ENCODE peak calls at places on chromosomes 6 and 20, in nine cellular contexts. W is HS-27A, B is A549, Z is RPMI8226, N is A172, H is GM23338, G is PC-3, U is amniotic stem cell, D is fibroblast of mammary gland. V is an unnamed sample.

GRCh38 chr6:84560431-84561375 is 203.7 kb downstream of the TBX18 start:
- DNase-seq in D (no peak), N (no peak), U (no peak), Z (no peak), W (no peak), G (no peak), H (no peak), B (no peak), V (no peak)

GRCh38 chr6:82906951-82907350 is 158.7 kb downstream of the UBE3D start:
- DNase-seq in Z (no peak), W (peak; percentile 7), U (no peak), G (peak; percentile 70), D (peak; percentile 69), N (peak; percentile 77), B (no peak), H (no peak), V (no peak)

GRCh38 chr6:28789553-28790083 is 134.2 kb downstream of the TRIM27 start:
- DNase-seq in D (peak; percentile 75), H (peak; percentile 74), U (no peak), W (peak; percentile 66), N (peak; percentile 72), Z (peak; percentile 79), G (peak; percentile 85), B (no peak), V (no peak)

GRCh38 chr6:142947702-142948480 is 2.9 kb upstream of the HIVEP2 start:
- DNase-seq in U (no peak), H (no peak), W (no peak), B (no peak), Z (peak; percentile 62), D (no peak), G (peak; percentile 76), N (no peak), V (no peak)

GRCh38 chr20:57089701-57090144 is 176.7 kb downstream of the BMP7 start:
- DNase-seq in U (no peak), B (peak; percentile 71), W (no peak), D (peak; percentile 21), H (peak; percentile 81), G (peak; percentile 83), N (peak; percentile 49), Z (peak; percentile 78), V (peak; percentile 94)

GRCh38 chr6:53101006-53101405 is 35.8 kb downstream of the FBXO9 start:
- DNase-seq in G (no peak), N (no peak), B (no peak), U (no peak), H (no peak), W (no peak), D (no peak), Z (no peak), V (no peak)

GRCh38 chr20:58467572-58468330 is 47.4 kb downstream of the APCDD1L start:
- DNase-seq in U (no peak), D (no peak), G (no peak), W (no peak), Z (no peak), N (no peak), H (peak; percentile 32), B (no peak), V (no peak)

GRCh38 chr6:34207695-34208443 is 28.8 kb upstream of the HMGA1 start:
- DNase-seq in U (no peak), N (no peak), D (no peak), H (no peak), B (no peak), G (no peak), W (no peak), Z (no peak), V (no peak)

GRCh38 chr20:36645998-36646397 is at the start of gene SLA2:
- DNase-seq in G (no peak), D (no peak), N (no peak), U (no peak), H (no peak), B (no peak), W (no peak), Z (peak; percentile 17), V (no peak)

GRCh38 chr20:19802492-19803158 is 44.6 kb downstream of the RIN2 start:
- DNase-seq in D (no peak), W (no peak), B (peak; percentile 47), U (no peak), Z (peak; percentile 42), N (no peak), H (peak; percentile 58), G (peak; percentile 87), V (no peak)

GRCh38 chr20:63023071-63023835 is 16.5 kb upstream of the BHLHE23 start:
- DNase-seq in W (no peak), G (no peak), U (no peak), H (no peak), Z (no peak), N (no peak), D (no peak), B (no peak), V (peak; percentile 15)

GRCh38 chr20:10665027-10665561 is 8.7 kb downstream of the JAG1 start:
- DNase-seq in D (no peak), B (no peak), H (no peak), G (no peak), N (no peak), Z (no peak), U (no peak), W (no peak), V (no peak)

GRCh38 chr6:168150551-168151444 is 71.8 kb upstream of the FRMD1 start:
- DNase-seq in Z (peak; percentile 31), U (no peak), B (no peak), G (peak; percentile 2), D (no peak), N (no peak), W (no peak), H (peak; percentile 55), V (peak; percentile 58)

GRCh38 chr6:35385457-35386202 is 43.3 kb downstream of the PPARD start:
- DNase-seq in N (no peak), Z (no peak), H (no peak), U (no peak), B (no peak), G (no peak), D (peak; percentile 42), W (no peak), V (no peak)

GRCh38 chr20:11982958-11983470 is 65.3 kb downstream of the BTBD3 start:
- DNase-seq in U (no peak), D (no peak), W (no peak), N (no peak), H (no peak), Z (no peak), B (no peak), G (no peak), V (no peak)

GRCh38 chr6:104639671-104640070 is 220.0 kb downstream of the HACE1 start:
- DNase-seq in U (no peak), B (no peak), D (peak; percentile 68), N (no peak), H (no peak), Z (no peak), W (no peak), G (no peak), V (no peak)

GRCh38 chr6:105869835-105870506 is 216.2 kb upstream of the PRDM1 start:
- DNase-seq in B (no peak), H (peak; percentile 66), U (no peak), N (no peak), G (no peak), D (no peak), Z (no peak), W (no peak), V (no peak)

GRCh38 chr20:1375515-1375914 is 17.3 kb downstream of the FKBP1A start:
- DNase-seq in U (no peak), G (peak; percentile 43), W (no peak), B (no peak), D (peak; percentile 88), Z (no peak), N (peak; percentile 54), H (no peak), V (no peak)

GRCh38 chr6:105992315-105992961 is 93.7 kb upstream of the PRDM1 start:
- DNase-seq in D (peak; percentile 68), B (peak; percentile 84), W (no peak), N (peak; percentile 58), G (peak; percentile 72), H (peak; percentile 88), U (no peak), Z (peak; percentile 89), V (peak; percentile 83)

GRCh38 chr6:118523216-118523615 is 24.9 kb upstream of the PLN start:
- DNase-seq in Z (no peak), N (no peak), D (no peak), B (no peak), W (no peak), U (no peak), G (no peak), H (no peak), V (no peak)

GRCh38 chr20:32893878-32894483 is 35.3 kb downstream of the EFCAB8 start:
- DNase-seq in U (no peak), D (peak; percentile 12), G (peak; percentile 6), B (peak; percentile 41), W (no peak), N (peak; percentile 9), H (peak; percentile 90), Z (peak; percentile 39), V (peak; percentile 39)

GRCh38 chr6:42403831-42404230 is 47.9 kb downstream of the TRERF1 start:
- DNase-seq in H (no peak), B (no peak), Z (no peak), N (no peak), U (no peak), G (no peak), D (no peak), W (no peak), V (no peak)

GRCh38 chr20:5156670-5157448 is 30.1 kb downstream of the CDS2 start:
- DNase-seq in B (no peak), H (no peak), U (no peak), G (peak; percentile 68), Z (no peak), W (peak; percentile 41), D (peak; percentile 80), N (peak; percentile 88), V (no peak)

GRCh38 chr6:133873538-133873937 is 15.4 kb upstream of the TCF21 start:
- DNase-seq in H (no peak), Z (no peak), W (no peak), B (no peak), U (no peak), G (no peak), N (no peak), D (no peak), V (no peak)

GRCh38 chr6:57216235-57217101 is 5.6 kb downstream of the RAB23 start:
- DNase-seq in Z (no peak), U (no peak), B (no peak), W (no peak), H (no peak), N (peak; percentile 33), G (peak; percentile 9), D (peak; percentile 59), V (no peak)

V was measured in glutamatergic neuron.